ENCODE peak calls at places on chromosomes 2 and 18, in ten cellular contexts. T is EL; F is activated CD4-positive, alpha-beta T cell treated with anti-CD3 and anti-CD28 coated beads, Interleukin-2, amount 50 U/mL, for 48 hours; G is stimulated activated CD8-positive, alpha-beta memory T cell treated with anti-CD3 and anti-CD28 coated beads, Interleukin-2, amount 100 ng/mL, for 1 hour; V is activated CD8-positive, alpha-beta memory T cell treated with anti-CD3 and anti-CD28 coated beads for 24 hours; M is left cardiac atrium; H is cerebellar cortex; Q is T-helper 1 cell; K is fibroblast of the conjunctiva; U is T follicular helper cell. J is an unnamed sample.

GRCh38 chr2:178796079-178796677 is 11.0 kb downstream of the TTN start:
- DNase-seq in V (no peak), H (peak), T (peak), F (no peak), G (no peak), Q (no peak), U (no peak), M (no peak), K (peak), J (no peak)

GRCh38 chr18:77101410-77102245 is 31.0 kb downstream of the MBP start:
- DNase-seq in F (peak), Q (no peak), M (peak), U (no peak), T (peak), V (peak), G (no peak), H (no peak), K (peak), J (no peak)

GRCh38 chr2:85704800-85705679 is 10.9 kb downstream of the GNLY start:
- DNase-seq in H (no peak), M (no peak), G (no peak), F (no peak), K (no peak), T (no peak), U (no peak), Q (no peak), V (no peak), J (no peak)

GRCh38 chr18:48656582-48656981 is 117.8 kb downstream of the CTIF start:
- DNase-seq in K (no peak), V (no peak), M (no peak), U (no peak), H (no peak), T (peak), G (no peak), F (no peak), Q (no peak), J (no peak)

GRCh38 chr2:43905871-43906270 is 67.1 kb downstream of the ABCG8 start:
- DNase-seq in K (no peak), U (no peak), V (no peak), T (no peak), H (no peak), F (no peak), Q (no peak), M (no peak), G (no peak), J (no peak)

GRCh38 chr2:117859532-117859911 is 45.0 kb downstream of the DDX18 start:
- DNase-seq in V (no peak), T (no peak), H (no peak), M (no peak), F (no peak), Q (no peak), G (no peak), K (no peak), U (no peak), J (no peak)

GRCh38 chr2:147511491-147511948 is 333.3 kb upstream of the ACVR2A start:
- DNase-seq in U (no peak), K (peak), G (no peak), F (no peak), M (peak), T (peak), H (no peak), V (no peak), Q (no peak), J (no peak)

GRCh38 chr2:212416126-212416525 is 122.5 kb downstream of the ERBB4 start:
- DNase-seq in V (no peak), U (no peak), Q (no peak), H (no peak), G (no peak), K (no peak), F (no peak), T (no peak), M (no peak), J (no peak)

GRCh38 chr2:186508263-186508662 is 22.2 kb downstream of the ZC3H15 start:
- DNase-seq in U (no peak), T (no peak), Q (no peak), K (no peak), G (no peak), H (no peak), V (no peak), F (no peak), M (no peak), J (no peak)

GRCh38 chr18:79950440-79951341 is 762 bp downstream of the SLC66A2 start:
- DNase-seq in G (no peak), T (peak), V (no peak), M (no peak), H (no peak), Q (peak), U (no peak), K (no peak), F (no peak), J (peak)

GRCh38 chr2:216606551-216607527 is 26.4 kb upstream of the IGFBP2 start:
- DNase-seq in H (no peak), U (no peak), V (peak), F (peak), K (no peak), Q (no peak), T (no peak), G (no peak), M (peak), J (no peak)

GRCh38 chr2:55961318-55961911 is 37.8 kb upstream of the EFEMP1 start:
- DNase-seq in M (no peak), F (no peak), U (no peak), G (no peak), T (peak), Q (no peak), V (no peak), K (peak), H (peak), J (no peak)

GRCh38 chr2:224909885-224910517 is 132.3 kb downstream of the DOCK10 start:
- DNase-seq in Q (no peak), K (peak), G (no peak), F (no peak), V (no peak), M (peak), U (no peak), T (peak), H (no peak), J (no peak)

GRCh38 chr2:9473985-9474360 is 378 bp upstream of the IAH1 start:
- DNase-seq in Q (peak), G (peak), F (peak), U (peak), K (no peak), H (peak), M (peak), T (no peak), V (peak), J (peak)

GRCh38 chr2:213148572-213149331 is 2.7 kb downstream of the IKZF2 start:
- DNase-seq in G (no peak), M (no peak), Q (no peak), T (no peak), F (no peak), H (peak), U (no peak), K (no peak), V (no peak), J (no peak)

GRCh38 chr2:102796337-102796736 is 34.5 kb downstream of the TMEM182 start:
- DNase-seq in F (no peak), U (no peak), T (no peak), V (no peak), Q (no peak), H (peak), M (no peak), G (no peak), K (no peak), J (no peak)

GRCh38 chr18:12423393-12423792 is 15.7 kb downstream of the PRELID3A start:
- DNase-seq in F (no peak), M (no peak), K (no peak), G (no peak), H (no peak), U (no peak), Q (no peak), V (no peak), T (no peak), J (no peak)